ENCODE peak calls at places on chromosomes 4 and X, in four cellular contexts. T is sigmoid colon, P is GM23248, F is tibial nerve. L is an unnamed sample.

GRCh38 chr4:53126099-53126498 is 239.8 kb downstream of the SCFD2 start:
- DNase-seq in T (no peak), F (no peak), P (no peak), L (no peak)

GRCh38 chr4:150387983-150388382 is 194.0 kb upstream of the MAB21L2 start:
- DNase-seq in P (no peak), F (peak), T (no peak), L (no peak)

GRCh38 chr4:15805583-15806517 is 27.7 kb downstream of the CD38 start:
- DNase-seq in P (peak), F (peak), T (no peak), L (peak)

GRCh38 chrX:56588397-56589188 is 25.2 kb downstream of the UBQLN2 start:
- DNase-seq in P (no peak), T (no peak), F (no peak), L (no peak)

GRCh38 chrX:48569958-48570357 is 4.3 kb upstream of the RBM3 start:
- DNase-seq in F (no peak), P (peak), T (no peak), L (no peak)

GRCh38 chr4:40046311-40046980 is 10.2 kb upstream of the N4BP2 start:
- DNase-seq in P (peak), T (no peak), F (peak), L (no peak)

GRCh38 chr4:9898596-9899345 is 117.3 kb downstream of the DRD5 start:
- DNase-seq in F (peak), P (peak), T (no peak), L (no peak)

GRCh38 chr4:159828687-159829086 is 725.8 kb downstream of the RAPGEF2 start:
- DNase-seq in T (no peak), P (no peak), F (no peak), L (no peak)

GRCh38 chr4:6337331-6337935 is 67.8 kb downstream of the WFS1 start:
- DNase-seq in T (no peak), P (no peak), F (no peak), L (no peak)

GRCh38 chr4:184506527-184507121 is 32.3 kb upstream of the IRF2 start:
- DNase-seq in F (no peak), P (peak), T (no peak), L (no peak)

GRCh38 chr4:70721747-70722146 is at the start of gene RUFY3:
- DNase-seq in F (peak), P (peak), T (peak), L (no peak)

GRCh38 chr4:187010052-187010451 is 286.4 kb upstream of the FAT1 start:
- DNase-seq in P (peak), F (no peak), T (no peak), L (no peak)

GRCh38 chr4:185634066-185634652 is 98.9 kb upstream of the PDLIM3 start:
- DNase-seq in F (no peak), T (no peak), P (no peak), L (no peak)

DNA sequence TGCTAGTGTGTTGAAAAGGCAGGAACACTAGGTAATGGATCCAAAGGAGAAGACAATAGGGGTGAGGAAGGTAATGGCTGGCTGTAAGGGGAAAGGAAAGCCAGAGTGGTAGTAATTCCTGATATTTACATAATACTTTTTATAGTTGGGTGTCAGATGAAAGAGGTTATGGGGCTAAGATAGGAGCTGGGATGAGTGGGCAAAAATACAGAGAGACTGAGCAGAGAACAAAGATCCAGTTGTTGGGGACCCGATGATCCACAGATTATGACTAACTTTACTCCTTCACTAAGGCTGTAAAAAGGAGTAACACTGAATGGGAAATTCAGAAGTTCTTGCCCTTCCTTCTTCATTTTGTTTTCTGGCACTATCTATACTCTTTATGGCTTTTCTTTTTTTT is 138.2 kb downstream of the KLHL13 start:
- DNase-seq in F (no peak), P (no peak), T (no peak), L (no peak)
- H3K27ac ChIP-seq in F (no peak), P (no peak), T (no peak), L (no peak)

DNA sequence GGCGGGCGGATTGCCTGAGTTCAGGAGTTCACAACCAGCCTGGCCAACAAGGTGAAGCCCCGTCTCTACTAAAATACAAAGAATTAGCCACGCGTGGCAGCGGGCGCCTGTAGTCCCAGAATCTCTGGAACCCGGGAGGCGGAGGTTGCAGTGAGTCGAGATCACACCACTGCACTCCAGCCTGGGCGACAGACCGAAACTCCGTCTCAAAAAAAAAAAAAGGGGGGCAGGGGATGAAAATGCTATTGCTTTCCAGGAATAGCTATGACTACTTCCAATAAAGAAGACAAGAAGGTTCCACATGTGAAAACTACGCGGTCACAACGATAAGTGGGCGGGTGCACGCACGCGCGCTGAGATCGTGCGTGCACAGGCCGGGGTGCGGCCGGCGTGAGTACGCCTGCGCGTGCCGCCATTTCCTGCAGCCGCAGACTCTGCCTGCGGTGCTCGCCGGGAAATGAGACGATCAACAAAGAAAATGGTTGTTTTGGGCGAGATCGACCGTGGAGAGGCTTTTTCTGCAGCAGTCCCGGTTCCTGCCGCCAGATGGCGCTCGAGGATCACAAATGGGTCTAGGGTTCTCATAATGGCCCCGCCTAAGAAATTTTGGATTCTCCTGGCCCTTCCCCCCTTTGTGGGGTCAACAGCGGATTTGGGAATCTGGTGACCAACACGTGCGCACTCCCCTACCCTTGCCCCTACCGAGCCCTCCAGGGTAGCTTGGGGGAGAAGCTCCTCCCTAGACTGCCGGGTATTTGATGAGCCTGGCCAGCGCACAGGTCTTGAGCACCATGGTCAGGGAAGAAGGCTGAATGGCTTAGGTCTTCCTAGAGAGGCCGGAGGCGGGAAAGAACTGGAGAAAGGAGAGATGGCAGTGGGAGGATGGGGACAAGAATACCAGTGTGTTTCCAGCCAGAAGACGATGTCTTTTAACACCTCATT is 35.1 kb downstream of the PNMA5 start:
- DNase-seq in F (peak), P (peak), T (peak), L (peak)
- H3K4me3 ChIP-seq in F (peak), P (peak), T (peak), L (no peak)

DNA sequence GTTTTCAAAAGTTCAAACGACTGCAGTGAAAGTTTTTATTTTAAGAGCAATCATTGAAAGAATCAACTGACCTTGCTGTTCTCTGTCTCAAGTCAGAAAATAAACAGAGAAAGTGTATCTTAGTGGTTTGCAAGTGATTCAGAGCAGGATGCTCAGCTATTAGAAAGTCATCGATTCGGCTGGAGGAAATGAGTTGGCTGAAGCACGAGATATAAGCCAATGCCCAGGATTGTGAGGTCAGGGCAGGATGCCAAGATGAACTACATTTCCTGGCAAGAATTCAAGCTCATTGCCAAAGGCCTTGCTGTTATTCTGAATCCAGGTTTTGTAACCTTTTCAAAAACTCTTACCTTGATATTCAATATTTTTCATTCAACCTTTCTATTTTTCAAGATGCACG is 541.4 kb upstream of the BOD1L1 start:
- DNase-seq in T (no peak), F (peak), P (peak), L (no peak)
- H3K27ac ChIP-seq in T (no peak), F (no peak), P (peak), L (no peak)

GRCh38 chrX:148382983-148383382 is 117.4 kb upstream of the AFF2 start:
- DNase-seq in T (no peak), P (no peak), F (no peak), L (no peak)

GRCh38 chrX:148381603-148382002 is 118.8 kb upstream of the AFF2 start:
- DNase-seq in F (no peak), T (no peak), P (no peak), L (no peak)

GRCh38 chrX:148380107-148380506 is 120.3 kb upstream of the AFF2 start:
- DNase-seq in T (no peak), P (no peak), F (no peak), L (no peak)

GRCh38 chrX:148376342-148376741 is 124.1 kb upstream of the AFF2 start:
- DNase-seq in P (no peak), F (no peak), T (no peak), L (no peak)

DNA sequence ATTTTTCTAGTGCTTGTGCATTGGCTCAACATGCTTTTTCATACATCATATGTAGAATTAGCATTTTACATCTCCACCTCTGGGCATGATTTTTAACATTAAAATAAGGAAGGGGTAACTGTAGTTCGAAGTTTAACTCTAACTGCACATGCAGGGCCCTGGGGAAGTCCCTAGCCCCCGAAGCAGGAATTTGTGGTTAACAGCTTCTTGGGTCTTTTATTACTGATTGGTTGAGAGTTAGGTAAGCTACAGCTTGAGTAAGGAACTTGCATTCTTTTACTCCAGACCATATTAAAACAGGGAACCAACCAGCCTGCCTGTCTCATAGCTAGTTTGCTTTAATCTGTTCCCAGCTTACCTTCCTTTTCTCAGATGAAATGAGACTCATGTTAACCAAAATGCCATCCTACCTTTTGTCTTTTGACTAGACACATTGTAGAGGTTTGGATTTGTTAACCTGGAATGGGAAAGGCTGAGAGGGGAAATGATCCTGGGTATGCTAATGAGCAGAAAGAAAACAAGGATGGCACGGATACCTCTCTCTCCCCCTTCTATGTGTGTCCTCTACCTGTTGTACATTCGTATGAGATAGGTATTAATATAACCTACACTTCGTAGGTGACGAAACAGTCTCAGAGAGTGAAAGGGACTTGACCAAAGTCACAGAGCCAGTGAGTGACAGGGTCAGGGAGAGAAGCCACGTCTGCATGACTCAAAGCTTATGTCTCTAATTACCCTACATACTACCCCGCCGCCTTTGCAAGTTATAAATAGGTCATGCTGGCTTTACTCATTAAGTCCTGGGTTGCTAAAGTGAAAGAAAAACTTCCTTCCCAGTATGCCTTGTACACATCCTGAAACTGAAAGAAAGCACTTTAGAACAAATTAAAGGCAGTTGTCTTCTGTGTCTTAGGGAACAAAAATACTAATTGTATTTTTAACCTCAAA is 119.5 kb upstream of the AFF2 start:
- DNase-seq in P (peak), T (no peak), F (no peak), L (peak)
- H3K4me3 ChIP-seq in P (no peak), T (no peak), F (no peak), L (peak)

GRCh38 chr4:17811078-17811603 is 362 bp downstream of the NCAPG start:
- DNase-seq in T (no peak), P (peak), F (no peak), L (no peak)
- H3K27ac ChIP-seq in T (peak), P (peak), F (no peak), L (peak)

GRCh38 chrX:7580127-7580526 is 262.8 kb upstream of the VCX start:
- DNase-seq in T (no peak), F (no peak), P (peak), L (no peak)
- H3K4me3 ChIP-seq in T (no peak), F (no peak), P (no peak), L (no peak)

GRCh38 chrX:23511783-23512182 is 155.5 kb upstream of the PRDX4 start:
- DNase-seq in T (no peak), F (no peak), P (no peak), L (no peak)
- H3K27ac ChIP-seq in T (no peak), F (no peak), P (no peak), L (no peak)